ENCODE peak calls at places on chromosomes 13 and 19, in ten cellular contexts. X is RWPE1; W is T-helper 1 cell; O is stimulated activated CD4-positive, alpha-beta T cell treated with anti-CD3 and anti-CD28 coated beads, TNF-alpha, amount 100 ng/mL, for 48 hours; C is adrenal gland; E is sigmoid colon; H is GDM1; Z is nucleus accumbens; P is left ventricle myocardium superior; I is skeletal muscle cell. T is an unnamed sample.
A peak's percentile ranks its signal among the peaks of the same experiment; 100 is the strongest.

GRCh38 chr13:109783815-109784589 is 2.4 kb downstream of the IRS2 start:
- DNase-seq in X (no peak), W (no peak), O (no peak), C (no peak), E (no peak), H (no peak), Z (no peak), P (no peak), I (no peak), T (no peak)

GRCh38 chr13:41966671-41967070 is 5.8 kb upstream of the VWA8 start:
- DNase-seq in X (no peak), W (no peak), O (no peak), C (no peak), E (no peak), H (no peak), Z (no peak), P (no peak), I (no peak), T (no peak)

GRCh38 chr13:24011266-24011665 is 114.0 kb upstream of the C1QTNF9B start:
- DNase-seq in X (no peak), W (no peak), O (no peak), C (no peak), E (no peak), H (no peak), Z (no peak), P (no peak), I (no peak), T (no peak)

GRCh38 chr19:57212109-57212508 is 18.7 kb upstream of the AURKC start:
- DNase-seq in X (no peak), W (no peak), O (no peak), C (no peak), E (no peak), H (no peak), Z (no peak), P (no peak), I (no peak), T (no peak)

GRCh38 chr19:51695702-51696315 is 2.7 kb downstream of the SPACA6 start:
- DNase-seq in X (no peak), W (no peak), O (no peak), C (peak; percentile 42), E (no peak), H (no peak), Z (no peak), P (no peak), I (no peak), T (no peak)

GRCh38 chr19:46812898-46813569 is 24.6 kb upstream of the SLC1A5 start:
- DNase-seq in X (no peak), W (no peak), O (no peak), C (peak; percentile 66), E (no peak), H (no peak), Z (no peak), P (no peak), I (no peak), T (no peak)

GRCh38 chr19:10000171-10000826 is 10.0 kb downstream of the COL5A3 start:
- DNase-seq in X (peak; percentile 67), W (peak; percentile 14), O (peak; percentile 45), C (peak; percentile 81), E (peak; percentile 84), H (peak; percentile 42), Z (peak; percentile 18), P (peak; percentile 75), I (no peak), T (no peak)

GRCh38 chr19:39943586-39943985 is 9.2 kb upstream of the FCGBP start:
- DNase-seq in X (no peak), W (no peak), O (no peak), C (no peak), E (no peak), H (no peak), Z (no peak), P (no peak), I (no peak), T (no peak)

GRCh38 chr13:95677564-95678386 is 836 bp downstream of the DNAJC3 start:
- DNase-seq in X (peak; percentile 20), W (no peak), O (no peak), C (peak; percentile 69), E (peak; percentile 85), H (no peak), Z (peak; percentile 67), P (no peak), I (no peak), T (no peak)

GRCh38 chr13:30679483-30680330 is 55.6 kb upstream of the ALOX5AP start:
- DNase-seq in X (peak; percentile 26), W (no peak), O (no peak), C (no peak), E (no peak), H (peak; percentile 24), Z (peak; percentile 15), P (no peak), I (no peak), T (no peak)

GRCh38 chr13:95833126-95833525 is 156.2 kb downstream of the DNAJC3 start:
- DNase-seq in X (no peak), W (no peak), O (no peak), C (no peak), E (no peak), H (no peak), Z (no peak), P (no peak), I (no peak), T (no peak)

GRCh38 chr13:48000559-48001126 is 430 bp downstream of the SUCLA2 start:
- DNase-seq in X (peak; percentile 40), W (no peak), O (no peak), C (peak; percentile 55), E (peak; percentile 66), H (no peak), Z (no peak), P (no peak), I (no peak), T (no peak)

GRCh38 chr19:17184381-17184841 is 30.7 kb upstream of the USE1 start:
- DNase-seq in X (no peak), W (no peak), O (no peak), C (no peak), E (no peak), H (peak; percentile 13), Z (no peak), P (no peak), I (no peak), T (peak; percentile 35)

GRCh38 chr19:44955500-44956439 is 590 bp downstream of the CLPTM1 start:
- DNase-seq in X (peak; percentile 17), W (no peak), O (no peak), C (no peak), E (no peak), H (no peak), Z (no peak), P (no peak), I (no peak), T (no peak)

GRCh38 chr19:29845576-29846176 is 33.9 kb downstream of the CCNE1 start:
- DNase-seq in X (no peak), W (no peak), O (no peak), C (peak; percentile 68), E (no peak), H (peak; percentile 26), Z (peak; percentile 63), P (peak; percentile 33), I (no peak), T (no peak)

GRCh38 chr13:51225034-51225433 is 2.8 kb downstream of the FAM124A start:
- DNase-seq in X (no peak), W (no peak), O (no peak), C (no peak), E (no peak), H (no peak), Z (no peak), P (no peak), I (no peak), T (no peak)

GRCh38 chr19:29810504-29810871 is 1.3 kb upstream of the CCNE1 start:
- DNase-seq in X (peak; percentile 55), W (no peak), O (no peak), C (peak; percentile 64), E (no peak), H (no peak), Z (no peak), P (peak; percentile 31), I (peak; percentile 3), T (no peak)

GRCh38 chr19:6528544-6529121 is 2.2 kb upstream of the TNFSF9 start:
- DNase-seq in X (no peak), W (no peak), O (no peak), C (no peak), E (peak; percentile 80), H (peak; percentile 73), Z (peak; percentile 49), P (peak; percentile 76), I (no peak), T (peak; percentile 41)